ENCODE peak calls at places on chromosomes 16 and 17, in seven cellular contexts. K is amygdala, I is NCI-H1436, W is colonic mucosa, X is NCI-H446 treated with DMSO at 0.1 percent for 48 hours, D is Calu3, J is lung microvascular endothelial cell. E is an unnamed sample.

GRCh38 chr17:64572682-64573154 is 65.9 kb downstream of the CEP95 start:
- DNase-seq in I (no peak), X (no peak), W (no peak), J (peak; percentile 77), D (no peak), K (no peak), E (no peak)

GRCh38 chr17:68511254-68511670 is 968 bp upstream of the PRKAR1A start:
- DNase-seq in K (no peak), I (no peak), W (peak; percentile 62), J (no peak), D (no peak), X (no peak), E (no peak)

GRCh38 chr17:42018339-42018738 is 1.1 kb upstream of the DNAJC7 start:
- DNase-seq in W (no peak), X (no peak), D (no peak), I (no peak), K (no peak), J (no peak), E (no peak)

GRCh38 chr17:59825533-59826316 is 67.0 kb downstream of the TUBD1 start:
- DNase-seq in K (no peak), X (no peak), J (peak; percentile 37), D (no peak), I (no peak), W (no peak), E (no peak)

GRCh38 chr16:86025706-86026105 is 126.7 kb downstream of the IRF8 start:
- DNase-seq in I (no peak), K (no peak), J (no peak), X (no peak), W (no peak), D (no peak), E (no peak)

GRCh38 chr16:680625-680945 is 375 bp downstream of the STUB1 start:
- DNase-seq in J (no peak), W (no peak), I (no peak), X (no peak), D (no peak), K (no peak), E (no peak)

GRCh38 chr16:89880477-89881367 is 7.3 kb downstream of the TCF25 start:
- DNase-seq in X (no peak), K (no peak), W (no peak), J (no peak), D (no peak), I (no peak), E (no peak)

GRCh38 chr16:75267631-75268264 is 16.3 kb upstream of the BCAR1 start:
- DNase-seq in W (peak; percentile 86), D (peak; percentile 76), I (peak; percentile 56), J (peak; percentile 58), K (no peak), X (peak; percentile 82), E (peak; percentile 33)

GRCh38 chr16:82715833-82716232 is 89.1 kb downstream of the CDH13 start:
- DNase-seq in J (no peak), W (no peak), K (no peak), D (no peak), I (no peak), X (no peak), E (no peak)

GRCh38 chr17:67477687-67478086 is 100.6 kb downstream of the PITPNC1 start:
- DNase-seq in W (no peak), I (no peak), J (peak; percentile 58), D (no peak), X (no peak), K (no peak), E (no peak)

GRCh38 chr16:9061358-9061813 is 30.1 kb upstream of the HAPSTR1 start:
- DNase-seq in W (no peak), K (no peak), D (no peak), X (no peak), I (no peak), J (no peak), E (no peak)

GRCh38 chr16:25035494-25036405 is 20.6 kb upstream of the ARHGAP17 start:
- DNase-seq in X (no peak), I (no peak), K (no peak), J (peak; percentile 18), W (no peak), D (no peak), E (no peak)

GRCh38 chr16:80669673-80670072 is 128.9 kb downstream of the DYNLRB2 start:
- DNase-seq in D (no peak), I (no peak), J (no peak), K (no peak), W (no peak), X (no peak), E (no peak)

GRCh38 chr17:20926532-20926931 is 116.3 kb downstream of the USP22 start:
- DNase-seq in X (no peak), I (no peak), J (no peak), W (no peak), K (no peak), D (no peak), E (no peak)

GRCh38 chr17:258045-258734 is 76.7 kb upstream of the DOC2B start:
- DNase-seq in K (no peak), D (no peak), J (peak; percentile 34), W (peak; percentile 15), X (no peak), I (no peak), E (no peak)

GRCh38 chr17:49915670-49916069 is 53.3 kb upstream of the DLX4 start:
- DNase-seq in J (no peak), W (no peak), X (no peak), D (no peak), K (no peak), I (no peak), E (no peak)

GRCh38 chr17:49696233-49696761 is 11.5 kb downstream of the SLC35B1 start:
- DNase-seq in W (no peak), X (no peak), K (no peak), I (no peak), J (no peak), D (no peak), E (no peak)